ENCODE peak calls at places on chromosomes 7 and 10, in five cellular contexts. One of them, this sample, is unnamed.

GRCh38 chr7:38411404-38411803 is 138.0 kb upstream of the TARP start:
- DNase-seq in HepG2: peak
- DNase-seq in upper lobe of left lung: no peak
- DNase-seq in GM12878: no peak
- DNase-seq in transverse colon: no peak
- DNase-seq in this sample: no peak

GRCh38 chr10:88892223-88892967 is 12.3 kb downstream of the STAMBPL1 start:
- DNase-seq in HepG2: no peak
- DNase-seq in upper lobe of left lung: no peak
- DNase-seq in GM12878: no peak
- DNase-seq in transverse colon: no peak
- DNase-seq in this sample: no peak

GRCh38 chr10:129756912-129757861 is 206.9 kb downstream of the EBF3 start:
- DNase-seq in HepG2: no peak
- DNase-seq in upper lobe of left lung: no peak
- DNase-seq in GM12878: no peak
- DNase-seq in transverse colon: peak
- DNase-seq in this sample: peak

GRCh38 chr10:17669185-17669872 is 25.4 kb downstream of the STAM start:
- DNase-seq in HepG2: no peak
- DNase-seq in upper lobe of left lung: no peak
- DNase-seq in GM12878: peak
- DNase-seq in transverse colon: no peak
- DNase-seq in this sample: no peak

GRCh38 chr7:115840702-115841101 is 189.9 kb downstream of the TFEC start:
- DNase-seq in HepG2: no peak
- DNase-seq in upper lobe of left lung: no peak
- DNase-seq in GM12878: no peak
- DNase-seq in transverse colon: no peak
- DNase-seq in this sample: no peak

GRCh38 chr7:23106491-23106800 is 861 bp downstream of the KLHL7 start:
- DNase-seq in HepG2: no peak
- DNase-seq in upper lobe of left lung: no peak
- DNase-seq in GM12878: no peak
- DNase-seq in transverse colon: peak
- DNase-seq in this sample: peak

GRCh38 chr10:24891823-24892222 is 60.6 kb downstream of the PRTFDC1 start:
- DNase-seq in HepG2: no peak
- DNase-seq in upper lobe of left lung: no peak
- DNase-seq in GM12878: no peak
- DNase-seq in transverse colon: no peak
- DNase-seq in this sample: no peak

GRCh38 chr10:75514830-75515229 is 83.4 kb downstream of the LRMDA start:
- DNase-seq in HepG2: no peak
- DNase-seq in upper lobe of left lung: no peak
- DNase-seq in GM12878: no peak
- DNase-seq in transverse colon: no peak
- DNase-seq in this sample: no peak

GRCh38 chr10:13908475-13908874 is 321.7 kb downstream of the PRPF18 start:
- DNase-seq in HepG2: no peak
- DNase-seq in upper lobe of left lung: no peak
- DNase-seq in GM12878: no peak
- DNase-seq in transverse colon: no peak
- DNase-seq in this sample: no peak

GRCh38 chr10:77636967-77637473 is 588 bp downstream of the KCNMA1 start:
- DNase-seq in HepG2: no peak
- DNase-seq in upper lobe of left lung: peak
- DNase-seq in GM12878: no peak
- DNase-seq in transverse colon: no peak
- DNase-seq in this sample: no peak

GRCh38 chr7:99196536-99197288 is 11.2 kb downstream of the KPNA7 start:
- DNase-seq in HepG2: no peak
- DNase-seq in upper lobe of left lung: no peak
- DNase-seq in GM12878: no peak
- DNase-seq in transverse colon: no peak
- DNase-seq in this sample: no peak

GRCh38 chr10:21495686-21496284 is 29.7 kb downstream of the SKIDA1 start:
- DNase-seq in HepG2: peak
- DNase-seq in upper lobe of left lung: peak
- DNase-seq in GM12878: peak
- DNase-seq in transverse colon: peak
- DNase-seq in this sample: peak
- TF ChIP-seq EP300 in HepG2: peak
- TF ChIP-seq EP300 in upper lobe of left lung: no peak
- TF ChIP-seq EP300 in GM12878: no peak
- TF ChIP-seq EP300 in transverse colon: no peak
- TF ChIP-seq EP300 in this sample: no peak

GRCh38 chr7:6403907-6404306 is 43.8 kb downstream of the DAGLB start:
- DNase-seq in HepG2: no peak
- DNase-seq in upper lobe of left lung: no peak
- DNase-seq in GM12878: no peak
- DNase-seq in transverse colon: no peak
- DNase-seq in this sample: no peak

GRCh38 chr7:6402741-6403140 is 45.0 kb downstream of the DAGLB start:
- DNase-seq in HepG2: no peak
- DNase-seq in upper lobe of left lung: no peak
- DNase-seq in GM12878: no peak
- DNase-seq in transverse colon: no peak
- DNase-seq in this sample: no peak

GRCh38 chr7:6401536-6401935 is 46.2 kb downstream of the DAGLB start:
- DNase-seq in HepG2: no peak
- DNase-seq in upper lobe of left lung: no peak
- DNase-seq in GM12878: no peak
- DNase-seq in transverse colon: no peak
- DNase-seq in this sample: no peak

GRCh38 chr7:6399351-6399750 is 48.4 kb downstream of the DAGLB start:
- DNase-seq in HepG2: no peak
- DNase-seq in upper lobe of left lung: no peak
- DNase-seq in GM12878: no peak
- DNase-seq in transverse colon: no peak
- DNase-seq in this sample: no peak

GRCh38 chr7:6402041-6402440 is 45.7 kb downstream of the DAGLB start:
- DNase-seq in HepG2: no peak
- DNase-seq in upper lobe of left lung: peak
- DNase-seq in GM12878: no peak
- DNase-seq in transverse colon: no peak
- DNase-seq in this sample: no peak
- TF ChIP-seq POLR2AphosphoS5 in HepG2: no peak
- TF ChIP-seq POLR2AphosphoS5 in upper lobe of left lung: no peak
- TF ChIP-seq POLR2AphosphoS5 in GM12878: no peak
- TF ChIP-seq POLR2AphosphoS5 in transverse colon: no peak
- TF ChIP-seq POLR2AphosphoS5 in this sample: no peak

GRCh38 chr7:13288516-13288915 is 601.1 kb downstream of the ARL4A start:
- DNase-seq in HepG2: no peak
- DNase-seq in upper lobe of left lung: no peak
- DNase-seq in GM12878: no peak
- DNase-seq in transverse colon: no peak
- DNase-seq in this sample: no peak

GRCh38 chr7:13291010-13291409 is 603.6 kb downstream of the ARL4A start:
- DNase-seq in HepG2: no peak
- DNase-seq in upper lobe of left lung: no peak
- DNase-seq in GM12878: no peak
- DNase-seq in transverse colon: no peak
- DNase-seq in this sample: no peak

GRCh38 chr7:13293264-13294002 is 606.0 kb downstream of the ARL4A start:
- DNase-seq in HepG2: no peak
- DNase-seq in upper lobe of left lung: no peak
- DNase-seq in GM12878: no peak
- DNase-seq in transverse colon: no peak
- DNase-seq in this sample: no peak
- H3K27ac ChIP-seq in HepG2: no peak
- H3K27ac ChIP-seq in upper lobe of left lung: no peak
- H3K27ac ChIP-seq in GM12878: no peak
- H3K27ac ChIP-seq in transverse colon: no peak
- H3K27ac ChIP-seq in this sample: no peak

GRCh38 chr10:101939273-101939635 is 95.7 kb upstream of the KCNIP2 start:
- DNase-seq in HepG2: no peak
- DNase-seq in upper lobe of left lung: no peak
- DNase-seq in GM12878: no peak
- DNase-seq in transverse colon: no peak
- DNase-seq in this sample: no peak
- TF ChIP-seq EP300 in HepG2: no peak
- TF ChIP-seq EP300 in upper lobe of left lung: no peak
- TF ChIP-seq EP300 in GM12878: no peak
- TF ChIP-seq EP300 in transverse colon: no peak
- TF ChIP-seq EP300 in this sample: no peak

GRCh38 chr7:112484671-112485097 is 3.9 kb downstream of the LSMEM1 start:
- DNase-seq in HepG2: peak
- DNase-seq in upper lobe of left lung: no peak
- DNase-seq in GM12878: no peak
- DNase-seq in transverse colon: no peak
- DNase-seq in this sample: no peak
- TF ChIP-seq POLR2AphosphoS5 in HepG2: no peak
- TF ChIP-seq POLR2AphosphoS5 in upper lobe of left lung: no peak
- TF ChIP-seq POLR2AphosphoS5 in GM12878: no peak
- TF ChIP-seq POLR2AphosphoS5 in transverse colon: no peak
- TF ChIP-seq POLR2AphosphoS5 in this sample: no peak

GRCh38 chr7:127845497-127846214 is 185.6 kb downstream of the LRRC4 start:
- DNase-seq in HepG2: no peak
- DNase-seq in upper lobe of left lung: no peak
- DNase-seq in GM12878: no peak
- DNase-seq in transverse colon: no peak
- DNase-seq in this sample: no peak

GRCh38 chr7:127850195-127850594 is 181.0 kb downstream of the LRRC4 start:
- DNase-seq in HepG2: no peak
- DNase-seq in upper lobe of left lung: no peak
- DNase-seq in GM12878: no peak
- DNase-seq in transverse colon: no peak
- DNase-seq in this sample: no peak

GRCh38 chr7:127844707-127845331 is 186.4 kb downstream of the LRRC4 start:
- DNase-seq in HepG2: no peak
- DNase-seq in upper lobe of left lung: no peak
- DNase-seq in GM12878: no peak
- DNase-seq in transverse colon: peak
- DNase-seq in this sample: peak

GRCh38 chr7:127847641-127848040 is 183.6 kb downstream of the LRRC4 start:
- DNase-seq in HepG2: no peak
- DNase-seq in upper lobe of left lung: no peak
- DNase-seq in GM12878: no peak
- DNase-seq in transverse colon: no peak
- DNase-seq in this sample: no peak

GRCh38 chr7:127848241-127848640 is 183.0 kb downstream of the LRRC4 start:
- DNase-seq in HepG2: no peak
- DNase-seq in upper lobe of left lung: no peak
- DNase-seq in GM12878: no peak
- DNase-seq in transverse colon: no peak
- DNase-seq in this sample: no peak
- H3K27ac ChIP-seq in HepG2: no peak
- H3K27ac ChIP-seq in upper lobe of left lung: no peak
- H3K27ac ChIP-seq in GM12878: no peak
- H3K27ac ChIP-seq in transverse colon: peak
- H3K27ac ChIP-seq in this sample: no peak

DNA sequence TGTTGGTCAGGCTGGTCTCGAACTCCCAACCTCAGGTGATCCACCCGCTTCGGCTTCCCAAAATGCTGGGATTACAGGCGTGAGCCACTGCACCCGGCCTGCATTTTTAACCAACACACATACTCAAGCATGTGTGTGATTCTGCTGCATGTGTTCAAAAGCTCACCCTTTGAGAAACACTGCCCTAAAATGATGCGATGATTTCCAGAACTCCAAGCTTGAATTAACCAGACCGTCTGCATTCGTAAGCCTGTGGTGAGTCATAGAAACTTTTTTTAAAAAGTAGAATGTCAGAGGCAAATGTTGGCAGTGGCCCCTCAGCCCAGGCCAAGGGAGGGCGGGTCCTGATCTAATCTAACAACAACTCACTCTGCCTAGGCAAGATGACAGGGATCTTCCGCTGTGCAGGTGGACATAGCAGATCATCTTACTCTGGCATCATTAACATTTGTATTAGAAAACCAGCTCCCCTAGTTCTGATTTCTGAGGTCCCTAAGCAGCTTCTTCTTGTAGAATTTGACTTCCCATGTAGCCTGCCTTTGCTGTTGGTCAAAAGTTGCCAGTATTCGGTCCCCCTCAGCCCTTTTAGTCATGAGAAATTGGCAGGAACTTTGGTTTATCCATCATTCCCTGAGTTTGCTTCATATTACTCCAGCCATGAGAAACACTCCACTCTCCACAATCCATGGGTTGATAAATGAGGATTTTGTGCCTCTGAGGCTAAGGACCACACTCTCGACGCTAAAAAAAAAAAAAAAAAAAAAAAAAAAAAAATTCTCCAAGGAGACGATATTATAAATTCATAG is 190.4 kb downstream of the SKIDA1 start:
- DNase-seq in HepG2: peak
- DNase-seq in upper lobe of left lung: no peak
- DNase-seq in GM12878: no peak
- DNase-seq in transverse colon: no peak
- DNase-seq in this sample: no peak
- TF ChIP-seq EP300 in HepG2: no peak
- TF ChIP-seq EP300 in upper lobe of left lung: no peak
- TF ChIP-seq EP300 in GM12878: no peak
- TF ChIP-seq EP300 in transverse colon: no peak
- TF ChIP-seq EP300 in this sample: no peak

GRCh38 chr7:79093421-79093820 is 360.0 kb downstream of the MAGI2 start:
- DNase-seq in HepG2: no peak
- DNase-seq in upper lobe of left lung: no peak
- DNase-seq in GM12878: no peak
- DNase-seq in transverse colon: no peak
- DNase-seq in this sample: no peak

GRCh38 chr7:79096361-79096805 is 357.1 kb downstream of the MAGI2 start:
- DNase-seq in HepG2: no peak
- DNase-seq in upper lobe of left lung: no peak
- DNase-seq in GM12878: no peak
- DNase-seq in transverse colon: no peak
- DNase-seq in this sample: no peak

GRCh38 chr7:79091661-79092060 is 361.8 kb downstream of the MAGI2 start:
- DNase-seq in HepG2: no peak
- DNase-seq in upper lobe of left lung: no peak
- DNase-seq in GM12878: no peak
- DNase-seq in transverse colon: no peak
- DNase-seq in this sample: no peak

GRCh38 chr7:79091011-79091410 is 362.5 kb downstream of the MAGI2 start:
- DNase-seq in HepG2: no peak
- DNase-seq in upper lobe of left lung: no peak
- DNase-seq in GM12878: no peak
- DNase-seq in transverse colon: no peak
- DNase-seq in this sample: no peak

DNA sequence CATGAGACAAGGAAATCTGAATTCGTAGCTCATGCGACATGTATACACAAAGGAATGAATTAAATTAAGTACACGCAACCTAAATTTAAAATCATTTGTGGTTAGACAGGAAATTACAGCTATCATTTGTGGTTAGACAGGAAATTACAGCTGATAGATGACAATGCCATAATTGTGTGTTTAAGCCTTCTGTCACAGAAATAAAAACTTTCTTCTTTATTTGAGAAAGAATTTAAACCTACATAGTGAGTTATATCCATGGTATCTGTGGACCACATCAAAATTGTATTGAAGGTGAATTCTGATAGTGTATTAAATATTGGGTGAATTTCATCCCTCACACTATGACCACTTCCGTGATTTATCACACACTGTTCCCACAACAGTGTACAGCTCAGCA is 362.9 kb downstream of the MAGI2 start:
- DNase-seq in HepG2: no peak
- DNase-seq in upper lobe of left lung: no peak
- DNase-seq in GM12878: no peak
- DNase-seq in transverse colon: no peak
- DNase-seq in this sample: no peak
- TF ChIP-seq POLR2AphosphoS5 in HepG2: no peak
- TF ChIP-seq POLR2AphosphoS5 in upper lobe of left lung: no peak
- TF ChIP-seq POLR2AphosphoS5 in GM12878: no peak
- TF ChIP-seq POLR2AphosphoS5 in transverse colon: no peak
- TF ChIP-seq POLR2AphosphoS5 in this sample: no peak